ENCODE peak calls at places on chromosomes 5 and 9, in nine cellular contexts. E is AML-193; D is CD8-positive, alpha-beta T cell; F is ACHN; O is nephron progenitor cell; Z is T1000; J is HuH-7; V is activated CD4-positive, alpha-beta memory T cell treated with anti-CD3 and anti-CD28 coated beads, Interleukin-2, amount 10 ng/mL, durations not matched to agents 7 days and 5 days; P is stimulated activated CD4-positive, alpha-beta T cell treated with anti-CD3 and anti-CD28 coated beads, TNF-alpha, amount 100 ng/mL, for 24 hours. M is an unnamed sample.

GRCh38 chr9:27094640-27095039 is 14.4 kb upstream of the TEK start:
- DNase-seq in E (no peak), D (no peak), F (no peak), O (no peak), Z (peak), J (no peak), V (no peak), P (no peak), M (no peak)

GRCh38 chr9:21559402-21560280 is 77.5 kb upstream of the IFNE start:
- DNase-seq in E (no peak), D (peak), F (no peak), O (peak), Z (peak), J (peak), V (peak), P (peak), M (peak)

GRCh38 chr5:72133212-72133990 is 26.1 kb downstream of the MAP1B start:
- DNase-seq in E (no peak), D (no peak), F (peak), O (no peak), Z (no peak), J (no peak), V (no peak), P (no peak), M (no peak)

GRCh38 chr5:140855772-140856674 is at the start of gene PCDHA10:
- DNase-seq in E (peak), D (no peak), F (no peak), O (no peak), Z (no peak), J (peak), V (no peak), P (no peak), M (no peak)

GRCh38 chr5:143014017-143014651 is 244.0 kb downstream of the ARHGAP26 start:
- DNase-seq in E (no peak), D (no peak), F (peak), O (peak), Z (no peak), J (peak), V (peak), P (peak), M (peak)

GRCh38 chr9:134437417-134438203 is 111.4 kb downstream of the RXRA start:
- DNase-seq in E (no peak), D (no peak), F (no peak), O (peak), Z (no peak), J (no peak), V (no peak), P (no peak), M (no peak)

GRCh38 chr9:109582386-109582785 is 84.3 kb upstream of the PTPN3 start:
- DNase-seq in E (no peak), D (no peak), F (no peak), O (no peak), Z (no peak), J (no peak), V (no peak), P (no peak), M (no peak)

GRCh38 chr9:105958587-105958986 is 264.2 kb downstream of the TMEM38B start:
- DNase-seq in E (no peak), D (no peak), F (no peak), O (no peak), Z (no peak), J (no peak), V (no peak), P (no peak), M (no peak)

GRCh38 chr9:96040591-96041461 is 165.3 kb downstream of the ERCC6L2 start:
- DNase-seq in E (no peak), D (no peak), F (no peak), O (no peak), Z (no peak), J (no peak), V (no peak), P (no peak), M (no peak)

GRCh38 chr9:12739014-12739413 is 35.8 kb upstream of the LURAP1L start:
- DNase-seq in E (no peak), D (no peak), F (no peak), O (no peak), Z (no peak), J (no peak), V (no peak), P (no peak), M (no peak)

GRCh38 chr5:140296289-140296688 is 6.6 kb downstream of the PFDN1 start:
- DNase-seq in E (no peak), D (no peak), F (no peak), O (no peak), Z (no peak), J (no peak), V (no peak), P (no peak), M (no peak)

GRCh38 chr5:94993501-94993900 is 291.4 kb downstream of the MCTP1 start:
- DNase-seq in E (no peak), D (no peak), F (no peak), O (no peak), Z (no peak), J (no peak), V (no peak), P (no peak), M (no peak)

GRCh38 chr5:54861212-54861894 is 124.0 kb downstream of the ESM1 start:
- DNase-seq in E (no peak), D (no peak), F (no peak), O (no peak), Z (no peak), J (no peak), V (no peak), P (no peak), M (no peak)

GRCh38 chr9:122510502-122510901 is at the start of gene OR1J2:
- DNase-seq in E (no peak), D (no peak), F (no peak), O (no peak), Z (no peak), J (no peak), V (no peak), P (no peak), M (no peak)

GRCh38 chr9:114487607-114488300 is 17.5 kb downstream of the WHRN start:
- DNase-seq in E (peak), D (peak), F (peak), O (peak), Z (peak), J (peak), V (peak), P (peak), M (peak)

GRCh38 chr9:101527066-101527465 is 6.6 kb upstream of the RNF20 start:
- DNase-seq in E (no peak), D (no peak), F (no peak), O (no peak), Z (no peak), J (no peak), V (no peak), P (no peak), M (no peak)

GRCh38 chr5:156675402-156675801 is 174.7 kb upstream of the PPP1R2B start:
- DNase-seq in E (no peak), D (no peak), F (no peak), O (no peak), Z (no peak), J (no peak), V (no peak), P (no peak), M (no peak)

GRCh38 chr9:38336341-38336740 is 56.2 kb upstream of the ALDH1B1 start:
- DNase-seq in E (no peak), D (no peak), F (no peak), O (no peak), Z (no peak), J (no peak), V (no peak), P (no peak), M (no peak)

GRCh38 chr5:134594336-134594735 is 38.3 kb downstream of the SAR1B start:
- DNase-seq in E (no peak), D (no peak), F (no peak), O (no peak), Z (no peak), J (no peak), V (no peak), P (no peak), M (no peak)

GRCh38 chr9:120868676-120869359 is 8.2 kb downstream of the PHF19 start:
- DNase-seq in E (peak), D (peak), F (peak), O (peak), Z (peak), J (peak), V (peak), P (peak), M (peak)

GRCh38 chr5:140106101-140106500 is 7.8 kb upstream of the PURA start:
- DNase-seq in E (peak), D (no peak), F (no peak), O (no peak), Z (no peak), J (no peak), V (no peak), P (no peak), M (no peak)

GRCh38 chr5:129244478-129244877 is 149.9 kb downstream of the ISOC1 start:
- DNase-seq in E (no peak), D (no peak), F (no peak), O (no peak), Z (no peak), J (no peak), V (no peak), P (no peak), M (no peak)

GRCh38 chr9:137301086-137301947 is 754 bp downstream of the NRARP start:
- DNase-seq in E (no peak), D (no peak), F (peak), O (peak), Z (no peak), J (peak), V (no peak), P (no peak), M (peak)

GRCh38 chr9:120109242-120109641 is 470.7 kb downstream of the CDK5RAP2 start:
- DNase-seq in E (no peak), D (no peak), F (peak), O (peak), Z (no peak), J (peak), V (no peak), P (no peak), M (no peak)

GRCh38 chr5:160899735-160900134 is 47.7 kb upstream of the ATP10B start:
- DNase-seq in E (no peak), D (no peak), F (no peak), O (no peak), Z (no peak), J (no peak), V (no peak), P (no peak), M (no peak)